ENCODE peak calls at places on chromosomes 16 and 17, in ten cellular contexts. One of them, this sample, is unnamed.
A peak's percentile ranks its signal among the peaks of the same experiment; 100 is the strongest.

GRCh38 chr16:84190731-84191388 is at the start of gene ADAD2:
- DNase-seq in ACHN: no peak
- DNase-seq in foreskin fibroblast: no peak
- DNase-seq in neural crest cell: no peak
- DNase-seq in nephron progenitor cell: no peak
- DNase-seq in caudate nucleus: no peak
- DNase-seq in effector CD4-positive, alpha-beta T cell: no peak
- DNase-seq in NCI-H774: no peak
- DNase-seq in A172: no peak
- DNase-seq in cardiac fibroblast: peak; percentile 15
- DNase-seq in this sample: no peak

GRCh38 chr16:49748322-49748721 is 107.6 kb downstream of the ZNF423 start:
- DNase-seq in ACHN: no peak
- DNase-seq in foreskin fibroblast: no peak
- DNase-seq in neural crest cell: no peak
- DNase-seq in nephron progenitor cell: no peak
- DNase-seq in caudate nucleus: no peak
- DNase-seq in effector CD4-positive, alpha-beta T cell: no peak
- DNase-seq in NCI-H774: no peak
- DNase-seq in A172: peak; percentile 46
- DNase-seq in cardiac fibroblast: peak; percentile 58
- DNase-seq in this sample: no peak

GRCh38 chr17:57342141-57342540 is 85.8 kb downstream of the MSI2 start:
- DNase-seq in ACHN: no peak
- DNase-seq in foreskin fibroblast: no peak
- DNase-seq in neural crest cell: no peak
- DNase-seq in nephron progenitor cell: no peak
- DNase-seq in caudate nucleus: no peak
- DNase-seq in effector CD4-positive, alpha-beta T cell: no peak
- DNase-seq in NCI-H774: no peak
- DNase-seq in A172: no peak
- DNase-seq in cardiac fibroblast: no peak
- DNase-seq in this sample: no peak

GRCh38 chr17:60741031-60741430 is 63.4 kb downstream of the BCAS3 start:
- DNase-seq in ACHN: no peak
- DNase-seq in foreskin fibroblast: no peak
- DNase-seq in neural crest cell: no peak
- DNase-seq in nephron progenitor cell: no peak
- DNase-seq in caudate nucleus: no peak
- DNase-seq in effector CD4-positive, alpha-beta T cell: no peak
- DNase-seq in NCI-H774: no peak
- DNase-seq in A172: no peak
- DNase-seq in cardiac fibroblast: no peak
- DNase-seq in this sample: no peak

GRCh38 chr17:44033841-44034408 is 19.2 kb upstream of the TMEM101 start:
- DNase-seq in ACHN: peak; percentile 39
- DNase-seq in foreskin fibroblast: no peak
- DNase-seq in neural crest cell: no peak
- DNase-seq in nephron progenitor cell: no peak
- DNase-seq in caudate nucleus: no peak
- DNase-seq in effector CD4-positive, alpha-beta T cell: no peak
- DNase-seq in NCI-H774: no peak
- DNase-seq in A172: no peak
- DNase-seq in cardiac fibroblast: no peak
- DNase-seq in this sample: no peak

GRCh38 chr17:15456972-15457722 is 10.3 kb downstream of the CDRT4 start:
- DNase-seq in ACHN: no peak
- DNase-seq in foreskin fibroblast: peak; percentile 97
- DNase-seq in neural crest cell: no peak
- DNase-seq in nephron progenitor cell: no peak
- DNase-seq in caudate nucleus: peak; percentile 68
- DNase-seq in effector CD4-positive, alpha-beta T cell: no peak
- DNase-seq in NCI-H774: no peak
- DNase-seq in A172: peak; percentile 65
- DNase-seq in cardiac fibroblast: peak; percentile 66
- DNase-seq in this sample: no peak

GRCh38 chr16:71258371-71258770 is 27.8 kb upstream of the HYDIN start:
- DNase-seq in ACHN: no peak
- DNase-seq in foreskin fibroblast: no peak
- DNase-seq in neural crest cell: no peak
- DNase-seq in nephron progenitor cell: no peak
- DNase-seq in caudate nucleus: no peak
- DNase-seq in effector CD4-positive, alpha-beta T cell: no peak
- DNase-seq in NCI-H774: no peak
- DNase-seq in A172: no peak
- DNase-seq in cardiac fibroblast: no peak
- DNase-seq in this sample: no peak

GRCh38 chr16:5062051-5062450 is 3.7 kb downstream of the C16orf89 start:
- DNase-seq in ACHN: no peak
- DNase-seq in foreskin fibroblast: no peak
- DNase-seq in neural crest cell: no peak
- DNase-seq in nephron progenitor cell: no peak
- DNase-seq in caudate nucleus: no peak
- DNase-seq in effector CD4-positive, alpha-beta T cell: no peak
- DNase-seq in NCI-H774: no peak
- DNase-seq in A172: no peak
- DNase-seq in cardiac fibroblast: no peak
- DNase-seq in this sample: no peak

GRCh38 chr17:42342242-42343008 is 45.8 kb downstream of the STAT3 start:
- DNase-seq in ACHN: no peak
- DNase-seq in foreskin fibroblast: peak; percentile 71
- DNase-seq in neural crest cell: no peak
- DNase-seq in nephron progenitor cell: no peak
- DNase-seq in caudate nucleus: no peak
- DNase-seq in effector CD4-positive, alpha-beta T cell: no peak
- DNase-seq in NCI-H774: no peak
- DNase-seq in A172: peak; percentile 69
- DNase-seq in cardiac fibroblast: peak; percentile 51
- DNase-seq in this sample: no peak

GRCh38 chr17:80931421-80932265 is 60.0 kb upstream of the CHMP6 start:
- DNase-seq in ACHN: peak; percentile 49
- DNase-seq in foreskin fibroblast: peak; percentile 82
- DNase-seq in neural crest cell: no peak
- DNase-seq in nephron progenitor cell: no peak
- DNase-seq in caudate nucleus: no peak
- DNase-seq in effector CD4-positive, alpha-beta T cell: no peak
- DNase-seq in NCI-H774: no peak
- DNase-seq in A172: peak; percentile 82
- DNase-seq in cardiac fibroblast: peak; percentile 46
- DNase-seq in this sample: no peak

GRCh38 chr16:17382514-17382913 is 88.2 kb downstream of the XYLT1 start:
- DNase-seq in ACHN: no peak
- DNase-seq in foreskin fibroblast: no peak
- DNase-seq in neural crest cell: no peak
- DNase-seq in nephron progenitor cell: no peak
- DNase-seq in caudate nucleus: no peak
- DNase-seq in effector CD4-positive, alpha-beta T cell: no peak
- DNase-seq in NCI-H774: no peak
- DNase-seq in A172: no peak
- DNase-seq in cardiac fibroblast: no peak
- DNase-seq in this sample: no peak

GRCh38 chr16:49183911-49184310 is 97.7 kb downstream of the CBLN1 start:
- DNase-seq in ACHN: peak; percentile 51
- DNase-seq in foreskin fibroblast: no peak
- DNase-seq in neural crest cell: peak; percentile 9
- DNase-seq in nephron progenitor cell: peak; percentile 60
- DNase-seq in caudate nucleus: no peak
- DNase-seq in effector CD4-positive, alpha-beta T cell: no peak
- DNase-seq in NCI-H774: peak; percentile 41
- DNase-seq in A172: no peak
- DNase-seq in cardiac fibroblast: no peak
- DNase-seq in this sample: no peak

GRCh38 chr17:81550830-81551457 is 1.2 kb downstream of the FAAP100 start:
- DNase-seq in ACHN: no peak
- DNase-seq in foreskin fibroblast: no peak
- DNase-seq in neural crest cell: no peak
- DNase-seq in nephron progenitor cell: no peak
- DNase-seq in caudate nucleus: no peak
- DNase-seq in effector CD4-positive, alpha-beta T cell: no peak
- DNase-seq in NCI-H774: no peak
- DNase-seq in A172: no peak
- DNase-seq in cardiac fibroblast: no peak
- DNase-seq in this sample: no peak

GRCh38 chr16:67926181-67926742 is 5.4 kb downstream of the CTRL start:
- DNase-seq in ACHN: no peak
- DNase-seq in foreskin fibroblast: peak; percentile 55
- DNase-seq in neural crest cell: no peak
- DNase-seq in nephron progenitor cell: no peak
- DNase-seq in caudate nucleus: peak; percentile 27
- DNase-seq in effector CD4-positive, alpha-beta T cell: no peak
- DNase-seq in NCI-H774: no peak
- DNase-seq in A172: no peak
- DNase-seq in cardiac fibroblast: peak; percentile 63
- DNase-seq in this sample: no peak

GRCh38 chr16:48576927-48577326 is 33.1 kb downstream of the N4BP1 start:
- DNase-seq in ACHN: no peak
- DNase-seq in foreskin fibroblast: peak; percentile 19
- DNase-seq in neural crest cell: no peak
- DNase-seq in nephron progenitor cell: no peak
- DNase-seq in caudate nucleus: no peak
- DNase-seq in effector CD4-positive, alpha-beta T cell: no peak
- DNase-seq in NCI-H774: no peak
- DNase-seq in A172: peak; percentile 16
- DNase-seq in cardiac fibroblast: peak; percentile 70
- DNase-seq in this sample: no peak

This sample was measured in C1 segment of cervical spinal cord.